ENCODE peak calls at places on chromosomes 16 and 17, in five cellular contexts. G is stomach, U is body of pancreas, Q is GM12878, R is heart left ventricle. B is an unnamed sample.

GRCh38 chr16:54928016-54928356 is 2.7 kb upstream of the IRX5 start:
- DNase-seq in R (no peak), Q (no peak), U (no peak), G (no peak), B (peak)

GRCh38 chr17:7790150-7790549 is 43.9 kb upstream of the KDM6B start:
- DNase-seq in U (no peak), Q (no peak), G (no peak), R (no peak), B (no peak)

GRCh38 chr16:75263963-75264445 is 12.6 kb upstream of the BCAR1 start:
- DNase-seq in G (no peak), U (no peak), Q (no peak), R (no peak), B (peak)

GRCh38 chr17:76997981-76998531 is 129.9 kb downstream of the MGAT5B start:
- DNase-seq in R (no peak), G (no peak), U (no peak), Q (peak), B (no peak)

GRCh38 chr16:83356266-83356665 is 451.5 kb upstream of the HSBP1 start:
- DNase-seq in R (no peak), Q (no peak), U (peak), G (no peak), B (no peak)

GRCh38 chr16:28872952-28873351 is 5.3 kb upstream of the ATP2A1 start:
- DNase-seq in R (no peak), Q (no peak), U (no peak), G (no peak), B (no peak)

GRCh38 chr17:31787857-31788570 is 71.0 kb downstream of the COPRS start:
- DNase-seq in Q (no peak), U (no peak), R (no peak), G (no peak), B (peak)

GRCh38 chr17:60781880-60782412 is 104.3 kb downstream of the BCAS3 start:
- DNase-seq in R (no peak), Q (no peak), G (no peak), U (no peak), B (no peak)

GRCh38 chr16:1871974-1872635 is at the start of gene MEIOB:
- DNase-seq in G (no peak), R (no peak), U (peak), Q (no peak), B (peak)

GRCh38 chr17:13541032-13541480 is 60.7 kb downstream of the HS3ST3A1 start:
- DNase-seq in R (no peak), G (no peak), Q (no peak), U (no peak), B (no peak)

GRCh38 chr17:82050152-82050760 is 1.4 kb downstream of the RFNG start:
- DNase-seq in U (no peak), R (peak), G (no peak), Q (no peak), B (no peak)
- H3K4me3 ChIP-seq in U (no peak), R (peak), G (peak), Q (peak), B (peak)

GRCh38 chr17:44219126-44219635 is 294 bp downstream of the UBTF start:
- DNase-seq in R (peak), G (peak), Q (no peak), U (peak), B (peak)

GRCh38 chr17:44221862-44222111 is 2.3 kb upstream of the UBTF start:
- DNase-seq in Q (no peak), R (peak), G (no peak), U (no peak), B (no peak)

GRCh38 chr17:44219636-44220210 is at the start of gene UBTF:
- DNase-seq in R (peak), Q (no peak), U (peak), G (peak), B (no peak)

GRCh38 chr17:44221072-44221861 is 1.8 kb upstream of the UBTF start:
- DNase-seq in G (peak), Q (no peak), R (peak), U (peak), B (peak)

DNA sequence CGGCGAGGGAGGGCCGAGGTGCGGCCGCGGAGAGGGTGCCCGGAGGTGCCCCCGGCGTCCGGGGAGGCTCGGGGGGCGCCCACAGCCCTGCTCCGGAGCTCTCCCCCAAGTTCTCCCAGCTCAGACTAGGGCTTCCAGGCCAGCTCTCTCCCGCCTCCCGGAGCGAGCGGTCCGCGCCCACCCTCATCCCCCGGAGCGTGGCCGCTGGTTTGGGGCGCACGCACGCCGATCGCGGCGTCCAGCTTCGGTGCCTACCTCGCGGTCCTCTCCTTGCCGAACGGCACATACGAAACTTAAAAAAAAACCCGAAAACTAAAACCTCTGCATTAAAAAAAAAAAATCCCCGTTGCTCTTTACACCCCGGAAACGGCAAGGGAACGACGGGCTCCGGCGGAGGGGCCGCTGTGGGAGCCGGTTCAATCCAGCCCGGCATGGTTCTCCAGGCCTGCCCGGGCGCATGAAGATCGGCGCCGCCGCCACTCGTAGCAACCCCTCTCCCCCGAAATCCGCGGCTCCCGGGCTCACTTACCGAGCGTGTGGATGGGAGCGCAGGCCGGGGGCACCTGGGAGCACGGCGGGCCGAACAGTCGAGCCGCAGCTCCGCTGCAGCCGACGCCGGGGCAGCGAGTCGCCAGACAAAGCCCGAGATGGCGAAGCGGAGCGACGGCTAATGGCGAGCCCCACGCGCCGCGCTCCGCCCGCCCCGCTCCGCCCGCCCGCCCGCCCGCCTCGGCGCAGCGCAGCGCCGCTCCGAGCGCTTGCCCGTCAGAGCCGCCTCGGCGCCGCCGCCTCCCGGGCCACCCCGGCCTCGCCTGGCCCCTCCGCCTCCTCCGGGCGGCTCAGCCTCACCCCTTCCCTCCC is 966 bp upstream of the UBTF start:
- DNase-seq in U (peak), G (peak), R (peak), Q (no peak), B (peak)
- TF ChIP-seq POLR2A in U (peak), G (no peak), R (peak), Q (peak), B (no peak)

GRCh38 chr16:69724414-69724873 is 1.9 kb downstream of the NQO1 start:
- DNase-seq in U (no peak), G (no peak), Q (no peak), R (no peak), B (no peak)
- H3K4me3 ChIP-seq in U (no peak), G (no peak), Q (no peak), R (no peak), B (no peak)

DNA sequence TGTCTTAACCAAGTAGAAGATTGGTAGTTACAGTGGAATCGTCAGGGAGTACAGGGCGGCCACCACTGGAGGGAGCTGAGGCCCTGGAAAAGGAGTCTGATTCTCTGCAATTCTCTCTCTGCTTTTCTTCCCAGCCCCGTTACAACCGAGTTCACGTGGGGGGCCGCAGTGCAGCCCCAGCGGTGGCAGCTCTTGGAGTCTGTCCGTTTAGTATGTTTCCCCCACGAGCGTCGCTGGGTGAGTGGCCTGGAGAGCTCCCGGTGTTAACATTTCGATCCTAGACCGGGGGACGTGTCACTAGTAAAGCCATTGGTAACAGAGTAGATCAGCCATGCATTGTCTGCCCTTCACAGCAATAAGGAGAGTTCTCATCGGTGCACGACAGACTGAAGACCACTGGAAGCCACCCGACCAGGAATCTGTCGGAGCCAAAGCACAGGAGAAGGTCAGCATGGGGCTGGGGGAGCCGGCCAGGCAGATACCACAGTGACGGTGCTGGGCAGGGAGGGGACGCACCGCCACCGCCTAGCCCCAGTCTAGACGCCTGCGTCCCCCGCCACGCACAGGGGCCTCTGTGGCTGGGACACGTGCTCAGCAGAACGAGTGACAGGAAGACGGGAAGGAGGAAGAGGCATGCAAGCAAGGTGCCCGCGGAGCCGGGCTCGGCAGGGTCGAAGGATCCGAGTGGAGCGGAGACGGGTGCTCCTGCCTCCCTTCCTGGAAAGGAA is 15.7 kb downstream of the SLC16A3 start:
- DNase-seq in G (no peak), Q (no peak), R (no peak), U (no peak), B (no peak)
- TF ChIP-seq POLR2A in G (no peak), Q (peak), R (no peak), U (no peak), B (no peak)

DNA sequence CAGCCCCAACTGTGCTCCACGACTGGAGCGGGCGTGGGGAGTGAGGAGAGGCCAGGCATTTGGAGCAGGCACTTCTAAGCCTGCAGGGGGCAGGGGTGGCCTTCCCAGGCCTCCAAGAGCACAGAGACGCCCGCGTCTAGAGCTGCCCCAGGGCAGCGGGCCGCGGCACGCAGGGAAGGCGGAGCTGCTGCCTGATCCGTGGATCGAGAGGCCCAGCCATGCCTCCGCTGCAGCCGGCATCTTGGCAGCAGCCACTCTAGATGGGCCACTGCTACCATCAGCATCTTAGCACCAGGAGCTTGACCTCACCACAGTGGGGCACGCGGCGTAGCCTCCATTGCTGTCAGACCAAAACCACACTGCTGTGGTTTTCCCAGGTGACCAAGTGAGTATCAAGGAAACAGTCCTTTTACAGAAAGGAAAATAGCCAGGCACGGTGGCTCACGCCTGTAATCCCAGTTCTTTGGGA is 20.4 kb upstream of the WDR45B start:
- DNase-seq in U (peak), G (peak), R (peak), Q (no peak), B (no peak)
- H3K4me3 ChIP-seq in U (no peak), G (no peak), R (peak), Q (no peak), B (peak)

B was measured in suprapubic skin.